ENCODE peak calls at places on chromosomes 5 and 9, in four cellular contexts. B, O, H and T are unnamed samples.

GRCh38 chr5:10789726-10790125 is 28.7 kb upstream of the DAP start:
- DNase-seq in B (no peak), H (no peak), O (no peak), T (no peak)

GRCh38 chr9:99693888-99694287 is 127.8 kb upstream of the NR4A3 start:
- DNase-seq in H (no peak), O (no peak), B (no peak), T (no peak)

GRCh38 chr5:64210866-64211265 is 45.2 kb downstream of the RNF180 start:
- DNase-seq in H (no peak), B (no peak), O (no peak), T (no peak)

GRCh38 chr5:55308254-55308836 is 556 bp downstream of the MTREX start:
- DNase-seq in H (peak; percentile 45), O (peak; percentile 56), B (no peak), T (no peak)

GRCh38 chr5:61449756-61450155 is 117.7 kb downstream of the ZSWIM6 start:
- DNase-seq in O (no peak), B (no peak), H (no peak), T (no peak)

GRCh38 chr9:132451276-132451675 is 41.3 kb downstream of the CFAP77 start:
- DNase-seq in B (no peak), O (no peak), H (no peak), T (no peak)

GRCh38 chr5:67648201-67648671 is 451.6 kb upstream of the CD180 start:
- DNase-seq in O (no peak), H (no peak), B (no peak), T (no peak)

GRCh38 chr9:109369285-109369684 is 48.4 kb upstream of the EPB41L4B start:
- DNase-seq in O (no peak), B (peak; percentile 80), H (peak; percentile 83), T (no peak)

GRCh38 chr5:125412561-125413535 is 666.4 kb upstream of the ZNF608 start:
- DNase-seq in H (peak; percentile 35), O (peak; percentile 37), B (no peak), T (peak; percentile 91)

GRCh38 chr5:10367586-10367985 is 14.1 kb downstream of the MARCHF6 start:
- DNase-seq in O (no peak), H (no peak), B (no peak), T (no peak)

GRCh38 chr9:132806723-132807421 is 71.2 kb downstream of the AK8 start:
- DNase-seq in H (no peak), B (peak; percentile 78), O (no peak), T (peak; percentile 94)

GRCh38 chr9:35070823-35071813 is 1.3 kb downstream of the VCP start:
- DNase-seq in O (peak; percentile 45), H (no peak), B (no peak), T (no peak)

GRCh38 chr9:89463986-89464901 is 33.7 kb downstream of the SEMA4D start:
- DNase-seq in O (peak; percentile 34), H (peak; percentile 91), B (no peak), T (no peak)

GRCh38 chr9:715743-716400 is 125.6 kb upstream of the DMRT1 start:
- DNase-seq in O (no peak), B (no peak), H (no peak), T (no peak)

GRCh38 chr9:93066978-93067603 is 8.6 kb downstream of the SUSD3 start:
- DNase-seq in H (no peak), O (no peak), B (no peak), T (no peak)

GRCh38 chr9:115170674-115171073 is 52.7 kb upstream of the TNC start:
- DNase-seq in O (no peak), H (no peak), B (peak; percentile 18), T (no peak)

GRCh38 chr5:115641948-115642347 is 16.1 kb upstream of the TMED7 start:
- DNase-seq in O (no peak), B (no peak), H (no peak), T (no peak)

GRCh38 chr9:27247756-27248155 is 49.2 kb downstream of the EQTN start:
- DNase-seq in B (peak; percentile 50), O (peak; percentile 23), H (peak; percentile 41), T (peak; percentile 80)

GRCh38 chr9:78187763-78188495 is 47.9 kb upstream of the CEP78 start:
- DNase-seq in O (no peak), B (no peak), H (no peak), T (no peak)

GRCh38 chr5:61304611-61305369 is 27.3 kb upstream of the ZSWIM6 start:
- DNase-seq in H (no peak), B (peak; percentile 90), O (no peak), T (peak; percentile 57)

GRCh38 chr9:112012026-112012902 is 115.7 kb downstream of the UGCG start:
- DNase-seq in O (peak; percentile 20), H (peak; percentile 94), B (peak; percentile 83), T (peak; percentile 30)

GRCh38 chr9:3224931-3225330 is 300.9 kb downstream of the RFX3 start:
- DNase-seq in O (no peak), H (no peak), B (no peak), T (no peak)

GRCh38 chr5:160467555-160468418 is 46.1 kb downstream of the PTTG1 start:
- DNase-seq in B (peak; percentile 17), H (peak; percentile 97), O (peak; percentile 83), T (no peak)

GRCh38 chr5:64532212-64532611 is 26.4 kb downstream of the RGS7BP start:
- DNase-seq in O (no peak), H (no peak), B (no peak), T (no peak)

GRCh38 chr5:141330299-141331080 is at the start of gene PCDHGA1:
- DNase-seq in B (peak; percentile 35), H (peak; percentile 69), O (peak; percentile 65), T (peak; percentile 69)

GRCh38 chr5:135085936-135086235 is 51.9 kb upstream of the PITX1 start:
- DNase-seq in H (no peak), O (no peak), B (no peak), T (no peak)

GRCh38 chr5:90545511-90545910 is 13.1 kb upstream of the ADGRV1 start:
- DNase-seq in O (no peak), B (no peak), H (no peak), T (no peak)

GRCh38 chr5:55037816-55038379 is 13.8 kb downstream of the GZMK start:
- DNase-seq in O (no peak), H (no peak), B (no peak), T (no peak)

GRCh38 chr9:114098021-114098659 is 952 bp downstream of the KIF12 start:
- DNase-seq in O (no peak), B (no peak), H (no peak), T (peak; percentile 93)

GRCh38 chr9:127049044-127049443 is 73.4 kb downstream of the ANGPTL2 start:
- DNase-seq in B (peak; percentile 70), O (no peak), H (peak; percentile 78), T (no peak)

GRCh38 chr5:1836176-1836890 is 35.1 kb downstream of the NDUFS6 start:
- DNase-seq in H (no peak), O (no peak), B (no peak), T (no peak)

GRCh38 chr9:125631391-125632085 is 75.5 kb downstream of the MAPKAP1 start:
- DNase-seq in H (peak; percentile 77), B (no peak), O (peak; percentile 39), T (no peak)

GRCh38 chr5:31531543-31531887 is 378 bp downstream of the DROSHA start:
- DNase-seq in H (peak; percentile 46), B (no peak), O (peak; percentile 37), T (no peak)

GRCh38 chr5:31531888-31532710 is at the start of the genes C5orf22 and DROSHA:
- DNase-seq in B (peak; percentile 100), O (peak; percentile 96), H (peak; percentile 96), T (peak; percentile 98)

GRCh38 chr5:31534527-31535046 is 2.5 kb downstream of the C5orf22 start:
- DNase-seq in B (no peak), H (no peak), O (no peak), T (no peak)

GRCh38 chr5:31530541-31531265 is 1.2 kb downstream of the DROSHA start:
- DNase-seq in O (peak; percentile 8), H (no peak), B (no peak), T (no peak)
- H3K4me3 ChIP-seq in O (peak overlapping the region; percentile 78), H (peak overlapping the region; percentile 89), B (peak overlapping the region; percentile 92), T (peak overlapping the region; percentile 99)

GRCh38 chr5:151238303-151238741 is 14.4 kb upstream of the CCDC69 start:
- DNase-seq in O (peak; percentile 63), H (peak; percentile 79), B (no peak), T (no peak)
- H3K4me3 ChIP-seq in O (peak overlapping the region; percentile 49), H (peak overlapping the region; percentile 54), B (no peak overlapping the region), T (no peak overlapping the region)

GRCh38 chr9:130989891-130990290 is 19.1 kb upstream of the LAMC3 start:
- DNase-seq in B (no peak), O (no peak), H (no peak), T (no peak)

GRCh38 chr9:130989391-130989790 is 19.6 kb upstream of the LAMC3 start:
- DNase-seq in H (no peak), B (no peak), O (no peak), T (no peak)

GRCh38 chr9:130988905-130989304 is 20.1 kb upstream of the LAMC3 start:
- DNase-seq in H (no peak), O (no peak), B (no peak), T (no peak)

GRCh38 chr9:130991227-130992058 is 17.5 kb upstream of the LAMC3 start:
- DNase-seq in B (no peak), O (no peak), H (no peak), T (peak; percentile 70)

GRCh38 chr9:130990362-130991226 is 18.4 kb upstream of the LAMC3 start:
- DNase-seq in H (no peak), B (no peak), O (no peak), T (peak; percentile 59)
- H3K4me3 ChIP-seq in H (no peak overlapping the region), B (no peak overlapping the region), O (no peak overlapping the region), T (no peak overlapping the region)

GRCh38 chr9:71896762-71897161 is 14.2 kb downstream of the ABHD17B start:
- DNase-seq in O (peak; percentile 69), H (no peak), B (no peak), T (no peak)
- H3K4me3 ChIP-seq in O (peak overlapping the region; percentile 53), H (no peak overlapping the region), B (no peak overlapping the region), T (no peak overlapping the region)

DNA sequence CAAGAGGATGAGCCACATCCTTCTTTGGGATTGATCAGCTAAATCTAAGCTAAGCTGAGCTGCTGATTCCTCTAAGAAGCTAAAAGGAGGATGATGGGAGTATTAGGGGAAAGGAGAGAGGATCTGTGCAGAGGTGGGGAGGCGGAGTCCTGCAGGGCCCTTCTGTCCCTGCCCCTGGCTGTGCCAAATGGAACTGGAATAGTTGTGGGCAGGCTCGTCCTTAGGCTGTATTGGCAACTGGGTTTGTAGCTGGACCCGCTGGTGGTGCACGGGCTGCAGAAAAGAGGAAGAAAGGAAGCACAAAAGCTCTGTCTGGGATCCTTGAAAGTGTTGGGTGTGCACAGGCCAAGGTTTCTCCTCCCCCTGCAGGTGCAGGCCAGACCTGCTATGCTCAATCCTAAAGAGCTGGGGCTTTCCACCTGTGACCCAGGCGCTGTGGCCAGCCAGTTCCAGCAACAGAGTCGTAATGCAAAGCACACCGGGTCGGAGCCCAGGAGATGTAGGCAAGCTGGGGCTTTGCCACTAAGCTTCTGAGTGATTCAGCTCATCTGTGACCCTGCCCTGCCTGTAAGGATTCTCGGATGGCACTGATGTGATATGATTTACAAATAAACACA is 9.8 kb downstream of the CLTB start:
- DNase-seq in H (no peak), B (no peak), O (no peak), T (no peak)
- H3K4me3 ChIP-seq in H (no peak overlapping the region), B (no peak overlapping the region), O (no peak overlapping the region), T (no peak overlapping the region)